ENCODE peak calls at places on chromosome 11, in five cellular contexts. One of them, this sample, is unnamed.

GRCh38 chr11:1888347-1888753 is 3.3 kb downstream of the PRR33 start:
- DNase-seq in GM23338: no peak
- DNase-seq in mesenchymal stem cell: no peak
- DNase-seq in psoas muscle: no peak
- DNase-seq in Peyer's patch: no peak
- DNase-seq in this sample: no peak

GRCh38 chr11:44307340-44308099 is 2.4 kb downstream of the ALX4 start:
- DNase-seq in psoas muscle: no peak
- DNase-seq in Peyer's patch: no peak
- DNase-seq in GM23338: no peak
- DNase-seq in mesenchymal stem cell: no peak
- DNase-seq in this sample: no peak

GRCh38 chr11:57322881-57323467 is 1.8 kb downstream of the TNKS1BP1 start:
- DNase-seq in psoas muscle: no peak
- DNase-seq in Peyer's patch: no peak
- DNase-seq in GM23338: no peak
- DNase-seq in mesenchymal stem cell: no peak
- DNase-seq in this sample: no peak

GRCh38 chr11:72231396-72232259 is 7.1 kb downstream of the INPPL1 start:
- DNase-seq in psoas muscle: no peak
- DNase-seq in Peyer's patch: peak; percentile 40
- DNase-seq in GM23338: no peak
- DNase-seq in mesenchymal stem cell: no peak
- DNase-seq in this sample: no peak

GRCh38 chr11:94925422-94926270 is 47.7 kb downstream of the CWC15 start:
- DNase-seq in psoas muscle: no peak
- DNase-seq in mesenchymal stem cell: peak; percentile 62
- DNase-seq in Peyer's patch: no peak
- DNase-seq in GM23338: no peak
- DNase-seq in this sample: no peak

GRCh38 chr11:27124514-27125264 is 84.1 kb downstream of the BBOX1 start:
- DNase-seq in mesenchymal stem cell: peak; percentile 53
- DNase-seq in psoas muscle: no peak
- DNase-seq in GM23338: no peak
- DNase-seq in Peyer's patch: no peak
- DNase-seq in this sample: no peak

GRCh38 chr11:11025087-11025486 is 167.2 kb upstream of the ZBED5 start:
- DNase-seq in psoas muscle: no peak
- DNase-seq in GM23338: no peak
- DNase-seq in Peyer's patch: no peak
- DNase-seq in mesenchymal stem cell: peak; percentile 75
- DNase-seq in this sample: no peak

GRCh38 chr11:75582935-75583709 is 21.1 kb downstream of the SERPINH1 start:
- DNase-seq in Peyer's patch: peak; percentile 69
- DNase-seq in GM23338: peak; percentile 89
- DNase-seq in mesenchymal stem cell: peak; percentile 84
- DNase-seq in psoas muscle: peak; percentile 77
- DNase-seq in this sample: peak; percentile 65

GRCh38 chr11:36928621-36929020 is 330.6 kb upstream of the RAG2 start:
- DNase-seq in GM23338: no peak
- DNase-seq in mesenchymal stem cell: no peak
- DNase-seq in Peyer's patch: no peak
- DNase-seq in psoas muscle: no peak
- DNase-seq in this sample: no peak

GRCh38 chr11:64745219-64745522 is 1.2 kb upstream of the RASGRP2 start:
- DNase-seq in Peyer's patch: peak; percentile 97
- DNase-seq in psoas muscle: peak; percentile 80
- DNase-seq in GM23338: peak; percentile 70
- DNase-seq in mesenchymal stem cell: no peak
- DNase-seq in this sample: no peak

GRCh38 chr11:132556316-132556715 is 976.0 kb downstream of the OPCML start:
- DNase-seq in mesenchymal stem cell: no peak
- DNase-seq in psoas muscle: no peak
- DNase-seq in Peyer's patch: no peak
- DNase-seq in GM23338: no peak
- DNase-seq in this sample: no peak

GRCh38 chr11:95536049-95536448 is 253.5 kb downstream of the FAM76B start:
- DNase-seq in GM23338: no peak
- DNase-seq in Peyer's patch: no peak
- DNase-seq in psoas muscle: no peak
- DNase-seq in mesenchymal stem cell: no peak
- DNase-seq in this sample: no peak

GRCh38 chr11:110200241-110200640 is 96.2 kb downstream of the RDX start:
- DNase-seq in GM23338: peak; percentile 33
- DNase-seq in Peyer's patch: no peak
- DNase-seq in mesenchymal stem cell: no peak
- DNase-seq in psoas muscle: no peak
- DNase-seq in this sample: no peak

GRCh38 chr11:95559899-95560298 is 229.7 kb downstream of the FAM76B start:
- DNase-seq in Peyer's patch: no peak
- DNase-seq in GM23338: no peak
- DNase-seq in psoas muscle: no peak
- DNase-seq in mesenchymal stem cell: no peak
- DNase-seq in this sample: peak; percentile 40

GRCh38 chr11:59776210-59777066 is 21.3 kb downstream of the STX3 start:
- DNase-seq in mesenchymal stem cell: peak; percentile 55
- DNase-seq in GM23338: no peak
- DNase-seq in Peyer's patch: peak; percentile 52
- DNase-seq in psoas muscle: no peak
- DNase-seq in this sample: no peak

GRCh38 chr11:87463486-87464102 is 425.9 kb downstream of the TMEM135 start:
- DNase-seq in GM23338: peak; percentile 82
- DNase-seq in psoas muscle: no peak
- DNase-seq in mesenchymal stem cell: no peak
- DNase-seq in Peyer's patch: no peak
- DNase-seq in this sample: no peak

GRCh38 chr11:103994111-103994510 is 42.3 kb upstream of the DDI1 start:
- DNase-seq in GM23338: no peak
- DNase-seq in Peyer's patch: no peak
- DNase-seq in mesenchymal stem cell: no peak
- DNase-seq in psoas muscle: no peak
- DNase-seq in this sample: no peak

GRCh38 chr11:65662802-65663633 is at the start of gene RELA:
- DNase-seq in mesenchymal stem cell: peak; percentile 96
- DNase-seq in Peyer's patch: peak; percentile 95
- DNase-seq in psoas muscle: peak; percentile 95
- DNase-seq in GM23338: peak; percentile 95
- DNase-seq in this sample: peak; percentile 93

DNA sequence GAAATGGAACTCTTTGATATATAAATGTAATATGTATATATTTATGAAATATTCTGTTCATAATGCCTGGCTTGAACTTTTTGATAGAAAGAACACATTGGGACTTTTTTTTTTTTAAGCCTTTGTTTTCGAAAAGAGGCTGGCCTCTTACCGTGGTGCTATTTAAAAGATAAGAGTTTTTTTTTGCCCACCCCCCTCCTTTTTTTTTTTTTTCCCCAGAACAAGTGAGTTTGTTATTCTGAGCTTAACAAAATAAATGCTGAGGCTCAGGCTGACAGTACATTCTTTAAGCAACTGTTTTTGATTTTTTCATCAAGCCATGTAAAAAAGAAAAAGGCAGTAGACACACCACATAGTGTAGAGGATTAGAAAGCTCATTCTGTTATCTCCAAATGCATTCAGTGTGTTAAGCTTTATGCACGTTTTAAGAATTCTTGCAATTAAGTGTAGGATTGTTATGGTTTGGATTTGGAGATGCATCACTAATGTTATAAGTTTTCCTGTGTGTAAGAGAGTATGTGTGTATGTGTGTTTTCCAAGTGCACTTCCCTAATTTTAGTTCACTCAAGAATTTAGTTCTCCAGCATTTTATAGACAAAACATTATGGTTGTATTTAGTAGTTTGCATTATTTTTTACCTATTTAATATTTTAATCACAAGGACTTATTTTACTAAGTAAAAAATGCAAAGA is 12.0 kb downstream of the PDHX start:
- DNase-seq in Peyer's patch: no peak
- DNase-seq in mesenchymal stem cell: no peak
- DNase-seq in GM23338: no peak
- DNase-seq in psoas muscle: no peak
- DNase-seq in this sample: no peak
- H3K4me1 ChIP-seq in Peyer's patch: no peaks in the 10 kb centered on the region
- H3K4me1 ChIP-seq in mesenchymal stem cell: peaks cover 2% of the 10 kb centered on the region
- H3K4me1 ChIP-seq in GM23338: peaks cover 14% of the 10 kb centered on the region
- H3K4me1 ChIP-seq in psoas muscle: peaks cover 47% of the 10 kb centered on the region
- H3K4me1 ChIP-seq in this sample: peaks cover 62% of the 10 kb centered on the region

GRCh38 chr11:114058871-114059277 is 637 bp upstream of the ZBTB16 start:
- DNase-seq in GM23338: peak; percentile 57
- DNase-seq in psoas muscle: no peak
- DNase-seq in mesenchymal stem cell: peak; percentile 46
- DNase-seq in Peyer's patch: peak; percentile 70
- DNase-seq in this sample: peak; percentile 42
- H3K27me3 ChIP-seq in GM23338: peaks cover 93% of the 10 kb centered on the region
- H3K27me3 ChIP-seq in psoas muscle: no peaks in the 10 kb centered on the region
- H3K27me3 ChIP-seq in mesenchymal stem cell: peaks cover 92% of the 10 kb centered on the region
- H3K27me3 ChIP-seq in Peyer's patch: no peaks in the 10 kb centered on the region
- H3K27me3 ChIP-seq in this sample: no peaks in the 10 kb centered on the region

DNA sequence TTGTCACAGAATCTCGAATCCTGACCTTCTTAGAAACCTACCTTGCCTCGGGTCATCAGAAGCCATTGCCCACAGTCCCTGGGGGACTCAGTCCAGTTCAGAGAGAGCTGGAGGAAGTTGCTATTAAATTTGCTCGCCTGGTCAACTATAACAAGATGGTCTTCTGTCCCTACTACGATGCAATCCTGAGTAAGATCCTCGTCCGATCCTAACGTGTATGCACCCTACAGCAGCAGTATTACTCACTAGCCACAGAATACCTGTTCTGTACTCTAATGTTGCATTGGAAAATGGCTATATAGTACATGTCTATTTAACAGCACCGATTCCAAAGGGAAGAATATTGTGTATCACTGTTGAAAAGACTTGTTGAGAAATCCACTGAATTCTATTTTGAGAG is 33.1 kb downstream of the TCP11L1 start:
- DNase-seq in GM23338: no peak
- DNase-seq in Peyer's patch: no peak
- DNase-seq in psoas muscle: no peak
- DNase-seq in mesenchymal stem cell: no peak
- DNase-seq in this sample: no peak
- H3K4me1 ChIP-seq in GM23338: no peaks in the 10 kb centered on the region
- H3K4me1 ChIP-seq in Peyer's patch: no peaks in the 10 kb centered on the region
- H3K4me1 ChIP-seq in psoas muscle: no peaks in the 10 kb centered on the region
- H3K4me1 ChIP-seq in mesenchymal stem cell: peaks cover 2% of the 10 kb centered on the region
- H3K4me1 ChIP-seq in this sample: no peaks in the 10 kb centered on the region

GRCh38 chr11:122681070-122681469 is 25.5 kb downstream of the UBASH3B start:
- DNase-seq in mesenchymal stem cell: no peak
- DNase-seq in Peyer's patch: no peak
- DNase-seq in psoas muscle: no peak
- DNase-seq in GM23338: no peak
- DNase-seq in this sample: no peak
- H3K27me3 ChIP-seq in mesenchymal stem cell: no peaks in the 10 kb centered on the region
- H3K27me3 ChIP-seq in Peyer's patch: no peaks in the 10 kb centered on the region
- H3K27me3 ChIP-seq in psoas muscle: no peaks in the 10 kb centered on the region
- H3K27me3 ChIP-seq in GM23338: no peaks in the 10 kb centered on the region
- H3K27me3 ChIP-seq in this sample: no peaks in the 10 kb centered on the region

GRCh38 chr11:12132790-12133145 is 22.4 kb downstream of the MICAL2 start:
- DNase-seq in Peyer's patch: no peak
- DNase-seq in psoas muscle: no peak
- DNase-seq in GM23338: no peak
- DNase-seq in mesenchymal stem cell: no peak
- DNase-seq in this sample: no peak
- H3K4me1 ChIP-seq in Peyer's patch: no peaks in the 10 kb centered on the region
- H3K4me1 ChIP-seq in psoas muscle: no peaks in the 10 kb centered on the region
- H3K4me1 ChIP-seq in GM23338: no peaks in the 10 kb centered on the region
- H3K4me1 ChIP-seq in mesenchymal stem cell: peaks cover 12% of the 10 kb centered on the region
- H3K4me1 ChIP-seq in this sample: no peaks in the 10 kb centered on the region

GRCh38 chr11:120256779-120257178 is 16.8 kb downstream of the POU2F3 start:
- DNase-seq in mesenchymal stem cell: no peak
- DNase-seq in Peyer's patch: no peak
- DNase-seq in psoas muscle: no peak
- DNase-seq in GM23338: no peak
- DNase-seq in this sample: no peak
- H3K27me3 ChIP-seq in mesenchymal stem cell: peaks cover 79% of the 10 kb centered on the region
- H3K27me3 ChIP-seq in Peyer's patch: no peaks in the 10 kb centered on the region
- H3K27me3 ChIP-seq in psoas muscle: peaks cover 9% of the 10 kb centered on the region
- H3K27me3 ChIP-seq in GM23338: peaks cover 30% of the 10 kb centered on the region
- H3K27me3 ChIP-seq in this sample: no peaks in the 10 kb centered on the region

DNA sequence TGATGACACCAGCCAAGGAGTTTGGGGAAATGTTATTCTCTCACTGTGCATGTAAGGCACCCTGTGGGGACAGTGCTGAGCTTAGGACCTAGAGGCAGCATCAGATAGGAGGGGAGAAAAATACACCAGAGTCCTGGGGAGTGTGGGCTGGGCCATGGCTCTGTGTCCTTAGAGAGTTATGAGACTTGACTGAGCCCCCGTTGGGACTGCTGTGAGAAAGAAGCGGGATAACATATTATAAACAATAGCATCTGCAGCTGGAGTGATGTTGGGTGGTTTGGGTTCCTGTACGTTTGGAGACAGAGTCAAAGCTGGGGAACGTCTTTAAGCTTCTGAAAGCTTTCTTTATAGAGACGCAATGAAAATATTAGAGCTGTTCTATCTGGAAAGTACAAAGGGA is 90.9 kb upstream of the CRTAM start:
- DNase-seq in Peyer's patch: no peak
- DNase-seq in mesenchymal stem cell: peak; percentile 47
- DNase-seq in psoas muscle: no peak
- DNase-seq in GM23338: no peak
- DNase-seq in this sample: no peak
- H3K4me1 ChIP-seq in Peyer's patch: peaks cover 23% of the 10 kb centered on the region
- H3K4me1 ChIP-seq in mesenchymal stem cell: peaks cover 26% of the 10 kb centered on the region
- H3K4me1 ChIP-seq in psoas muscle: no peaks in the 10 kb centered on the region
- H3K4me1 ChIP-seq in GM23338: no peaks in the 10 kb centered on the region
- H3K4me1 ChIP-seq in this sample: no peaks in the 10 kb centered on the region

DNA sequence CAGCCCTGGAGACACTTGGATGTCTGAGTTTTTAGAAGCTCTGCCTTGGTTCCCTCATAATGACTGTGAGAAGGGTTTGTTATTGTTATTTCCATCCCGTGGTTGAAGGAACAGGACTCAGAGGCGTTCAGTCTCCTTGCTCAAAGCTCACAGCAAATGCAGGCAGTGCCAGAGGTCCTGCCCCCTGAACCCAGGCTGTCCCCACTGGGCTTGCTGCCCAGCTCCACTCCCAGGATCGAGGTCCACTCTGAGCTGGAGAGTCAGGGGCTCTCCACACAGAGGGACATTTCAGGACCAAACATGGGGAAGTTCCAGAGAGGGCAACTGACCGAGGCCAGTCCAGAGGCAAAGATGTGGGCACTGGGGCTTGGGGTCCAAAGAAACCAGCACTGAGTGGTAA is 14.8 kb downstream of the FGF4 start:
- DNase-seq in mesenchymal stem cell: no peak
- DNase-seq in Peyer's patch: no peak
- DNase-seq in psoas muscle: no peak
- DNase-seq in GM23338: no peak
- DNase-seq in this sample: no peak
- H3K27me3 ChIP-seq in mesenchymal stem cell: peaks cover 32% of the 10 kb centered on the region
- H3K27me3 ChIP-seq in Peyer's patch: no peaks in the 10 kb centered on the region
- H3K27me3 ChIP-seq in psoas muscle: peaks cover 10% of the 10 kb centered on the region
- H3K27me3 ChIP-seq in GM23338: no peaks in the 10 kb centered on the region
- H3K27me3 ChIP-seq in this sample: no peaks in the 10 kb centered on the region